ENCODE peak calls at places on chromosomes 13 and 19, in six cellular contexts. K is thyroid gland, N is Peyer's patch, P is colonic mucosa, T is cardiac muscle cell, Z is A549. W is an unnamed sample. For H3K4me1, the result is how much of the 10 kb centered on the place peaks cover.

GRCh38 chr13:44061876-44062275 is 182.2 kb downstream of the LACC1 start:
- DNase-seq in N (no peak), Z (no peak), T (no peak), K (no peak), P (no peak), W (no peak)

GRCh38 chr19:2110822-2111221 is 14.1 kb downstream of the IZUMO4 start:
- DNase-seq in Z (no peak), K (no peak), P (no peak), N (no peak), T (no peak), W (no peak)

GRCh38 chr19:2399582-2399981 is 27.8 kb downstream of the TIMM13 start:
- DNase-seq in K (no peak), Z (no peak), T (no peak), N (no peak), P (no peak), W (no peak)

GRCh38 chr19:42234364-42234763 is 8.0 kb downstream of the GSK3A start:
- DNase-seq in P (no peak), N (no peak), Z (no peak), T (no peak), K (no peak), W (no peak)

GRCh38 chr13:44160549-44161278 is 212.9 kb upstream of the SERP2 start:
- DNase-seq in P (no peak), K (no peak), N (no peak), T (no peak), Z (no peak), W (no peak)

GRCh38 chr13:20353973-20354372 is 121.9 kb upstream of the GJB6 start:
- DNase-seq in Z (no peak), N (no peak), T (no peak), P (no peak), K (no peak), W (no peak)

GRCh38 chr19:55258476-55258827 is 365 bp downstream of the PPP6R1 start:
- DNase-seq in N (no peak), T (peak), P (peak), K (peak), Z (no peak), W (peak)

GRCh38 chr19:29779921-29780320 is 31.9 kb upstream of the CCNE1 start:
- DNase-seq in T (peak), K (no peak), Z (no peak), N (no peak), P (no peak), W (no peak)

GRCh38 chr13:50340566-50341287 is 325.5 kb downstream of the KCNRG start:
- DNase-seq in K (no peak), N (no peak), P (no peak), Z (no peak), T (peak), W (no peak)

GRCh38 chr19:38875656-38876345 is 2.3 kb downstream of the RINL start:
- DNase-seq in K (no peak), Z (no peak), T (no peak), P (no peak), N (no peak), W (no peak)

GRCh38 chr19:7340959-7341837 is 7.5 kb upstream of the ARHGEF18 start:
- DNase-seq in P (peak), N (peak), T (peak), K (peak), Z (peak), W (peak)

GRCh38 chr19:7346488-7346971 is 2.2 kb upstream of the ARHGEF18 start:
- DNase-seq in Z (no peak), K (no peak), P (no peak), T (no peak), N (peak), W (no peak)

GRCh38 chr19:7337380-7338194 is 11.2 kb upstream of the ARHGEF18 start:
- DNase-seq in K (no peak), P (no peak), Z (no peak), N (peak), T (no peak), W (no peak)

GRCh38 chr19:7336321-7336973 is 12.3 kb upstream of the ARHGEF18 start:
- DNase-seq in N (no peak), K (no peak), P (no peak), Z (no peak), T (no peak), W (no peak)

GRCh38 chr19:7342143-7342542 is 6.6 kb upstream of the ARHGEF18 start:
- DNase-seq in T (no peak), Z (no peak), P (no peak), K (no peak), N (no peak), W (no peak)
- H3K4me1 ChIP-seq in T (under half), Z (under half), P (under half), K (under half), N (under half), W (under half)

DNA sequence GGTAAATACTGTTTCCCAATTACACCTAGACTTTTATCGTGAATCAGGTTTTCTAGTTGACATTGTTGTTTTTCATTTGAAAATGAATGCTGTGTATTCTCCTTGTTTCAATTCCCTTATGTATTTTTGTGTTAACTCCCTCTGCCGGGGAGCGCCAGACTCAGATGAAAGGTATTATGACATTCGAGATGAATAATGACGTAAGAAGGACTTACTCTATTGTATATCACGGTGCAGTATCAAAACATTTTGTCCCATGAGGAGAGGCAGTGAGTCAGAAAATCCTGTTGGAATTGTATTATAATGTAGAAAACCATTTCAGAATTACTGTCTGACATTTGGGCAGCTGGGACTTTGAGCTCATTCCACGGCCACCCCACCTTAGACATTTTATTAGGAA is 61.6 kb downstream of the LRCH1 start:
- DNase-seq in K (no peak), Z (peak), N (no peak), P (no peak), T (no peak), W (no peak)
- TF ChIP-seq CTCF in K (no peak), Z (peak), N (no peak), P (no peak), T (peak), W (no peak)

DNA sequence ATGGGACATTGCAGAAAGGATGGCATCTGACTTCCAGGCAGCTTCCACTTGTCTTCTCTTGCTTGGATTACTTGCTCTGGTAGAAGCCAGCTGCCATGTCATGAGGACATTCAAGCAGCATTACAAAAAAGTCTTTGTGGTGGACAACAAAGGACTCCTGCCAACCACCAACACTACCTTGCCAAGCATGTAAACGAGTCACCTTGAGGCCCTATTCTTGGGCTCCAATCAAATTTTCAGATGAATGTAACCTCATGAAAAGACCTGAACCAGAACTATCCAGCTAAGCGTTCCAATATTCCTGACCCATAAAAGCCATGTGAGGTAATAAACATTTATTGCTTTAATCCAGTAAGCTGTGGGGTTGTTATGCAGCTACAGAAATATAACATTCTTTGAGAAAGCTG is 12.5 kb downstream of the PROSER1 start:
- DNase-seq in Z (no peak), T (no peak), K (no peak), N (no peak), P (no peak), W (no peak)
- H3K4me1 ChIP-seq in Z (under half), T (under half), K (under half), N (under half), P (under half), W (under half)

DNA sequence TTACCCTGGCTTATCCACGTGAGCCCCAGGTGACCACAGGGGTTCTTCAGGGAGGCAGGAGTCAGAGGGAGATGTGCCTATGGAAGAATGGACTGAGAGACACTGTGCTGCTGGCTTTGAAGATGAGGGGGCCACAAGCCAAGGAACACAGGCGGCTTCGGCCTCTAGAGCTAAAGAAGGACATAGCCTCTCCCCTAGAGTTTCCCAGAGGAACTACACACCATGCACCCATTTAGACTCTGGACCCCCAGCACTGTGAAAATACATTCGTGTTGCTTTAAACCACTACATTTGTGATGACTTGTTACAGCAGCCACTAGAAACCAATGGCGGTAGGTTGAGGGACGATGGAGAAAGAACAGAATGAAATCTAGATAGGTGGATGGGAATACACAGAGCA is 13.7 kb upstream of the ATF5 start:
- DNase-seq in K (no peak), Z (no peak), T (no peak), P (no peak), N (no peak), W (no peak)
- TF ChIP-seq CTCF in K (no peak), Z (no peak), T (peak), P (no peak), N (no peak), W (no peak)

GRCh38 chr19:18716857-18717256 is 33.4 kb downstream of the CRTC1 start:
- DNase-seq in T (no peak), N (no peak), P (no peak), K (no peak), Z (no peak), W (no peak)

GRCh38 chr19:18717601-18718000 is 34.1 kb downstream of the CRTC1 start:
- DNase-seq in P (no peak), T (no peak), K (no peak), Z (no peak), N (no peak), W (no peak)

GRCh38 chr19:18718846-18719458 is 35.5 kb downstream of the CRTC1 start:
- DNase-seq in K (no peak), N (no peak), Z (no peak), P (no peak), T (no peak), W (no peak)

GRCh38 chr19:18718015-18718526 is 34.6 kb downstream of the CRTC1 start:
- DNase-seq in P (no peak), K (no peak), Z (no peak), T (no peak), N (no peak), W (no peak)

GRCh38 chr19:18719541-18719940 is 36.1 kb downstream of the CRTC1 start:
- DNase-seq in N (no peak), P (no peak), Z (no peak), T (peak), K (no peak), W (no peak)
- H3K4me1 ChIP-seq in N (under half), P (under half), Z (under half), T (under half), K (under half), W (under half)

GRCh38 chr19:5137571-5138124 is 168.7 kb downstream of the KDM4B start:
- DNase-seq in P (no peak), Z (no peak), N (no peak), T (peak), K (no peak), W (no peak)
- TF ChIP-seq CTCF in P (no peak), Z (no peak), N (no peak), T (peak), K (no peak), W (no peak)

DNA sequence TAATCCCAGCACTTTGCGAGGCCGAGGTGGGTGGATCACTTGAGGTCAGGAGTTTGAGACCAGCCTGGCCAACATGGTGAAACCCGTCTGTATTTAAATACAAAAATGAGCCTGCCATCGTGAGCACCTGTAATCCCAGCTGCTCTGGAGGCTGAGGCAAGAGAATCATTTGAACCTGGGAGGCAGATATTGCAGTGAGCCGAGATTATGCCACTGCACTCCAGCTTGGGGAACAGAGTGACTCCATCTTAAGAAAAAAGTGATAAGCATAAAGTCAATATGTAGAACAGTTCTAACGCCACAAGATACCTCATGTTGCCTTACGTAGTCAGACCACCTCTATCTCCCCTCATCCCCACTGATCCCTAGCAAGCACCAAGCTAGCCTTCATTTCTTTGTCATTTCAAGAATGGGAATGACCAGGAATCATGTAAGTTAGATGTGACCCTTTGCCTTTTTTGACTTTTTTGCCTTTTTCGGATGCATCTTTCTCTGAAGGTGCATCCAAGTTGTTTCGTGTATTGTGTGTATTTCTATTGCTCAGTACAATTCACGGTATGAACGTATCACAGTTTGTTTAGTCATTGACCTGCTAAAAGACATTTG is 6.4 kb downstream of the RPL21 start:
- DNase-seq in Z (no peak), P (no peak), K (no peak), T (no peak), N (no peak), W (no peak)
- H3K4me1 ChIP-seq in Z (under half), P (under half), K (under half), T (under half), N (under half), W (under half)

GRCh38 chr19:43699506-43700367 is 16.1 kb upstream of the IRGC start:
- DNase-seq in K (no peak), P (peak), N (peak), Z (no peak), T (peak), W (no peak)
- TF ChIP-seq CTCF in K (no peak), P (no peak), N (no peak), Z (no peak), T (no peak), W (no peak)